ENCODE peak calls at places on chromosome 14, in five cellular contexts. H, S, M, Z and A are unnamed samples.

GRCh38 chr14:36503771-36504741 is 16.0 kb downstream of the NKX2-1 start:
- DNase-seq in H (peak), S (no peak), M (no peak), Z (no peak), A (peak)

GRCh38 chr14:20671597-20672283 is 12.6 kb upstream of the RNASE4 start:
- DNase-seq in H (no peak), S (no peak), M (no peak), Z (no peak), A (no peak)

GRCh38 chr14:20412876-20413784 is at the start of gene TEP1:
- DNase-seq in H (peak), S (peak), M (peak), Z (peak), A (peak)

GRCh38 chr14:63896278-63896720 is 43.5 kb downstream of the SYNE2 start:
- DNase-seq in H (peak), S (peak), M (no peak), Z (no peak), A (no peak)

GRCh38 chr14:105197274-105197673 is 16.2 kb upstream of the NUDT14 start:
- DNase-seq in H (no peak), S (no peak), M (no peak), Z (no peak), A (no peak)

GRCh38 chr14:63510538-63510937 is 32.6 kb downstream of the PPP2R5E start:
- DNase-seq in H (no peak), S (no peak), M (no peak), Z (no peak), A (no peak)

GRCh38 chr14:103568952-103569351 is 6.2 kb downstream of the COA8 start:
- DNase-seq in H (no peak), S (no peak), M (no peak), Z (no peak), A (no peak)

GRCh38 chr14:23881292-23881691 is 72.3 kb upstream of the DHRS4 start:
- DNase-seq in H (no peak), S (no peak), M (no peak), Z (no peak), A (no peak)

GRCh38 chr14:103151270-103151933 is 28.1 kb downstream of the TNFAIP2 start:
- DNase-seq in H (no peak), S (no peak), M (no peak), Z (no peak), A (no peak)

GRCh38 chr14:105072381-105072861 is 7.2 kb upstream of the GPR132 start:
- DNase-seq in H (no peak), S (no peak), M (no peak), Z (no peak), A (no peak)

GRCh38 chr14:60197629-60198318 is 32.6 kb upstream of the DHRS7 start:
- DNase-seq in H (no peak), S (no peak), M (no peak), Z (no peak), A (no peak)

GRCh38 chr14:60222820-60223219 is 26.2 kb upstream of the PPM1A start:
- DNase-seq in H (peak), S (no peak), M (no peak), Z (no peak), A (no peak)

GRCh38 chr14:33210304-33210703 is 271.6 kb downstream of the NPAS3 start:
- DNase-seq in H (no peak), S (no peak), M (no peak), Z (no peak), A (no peak)

GRCh38 chr14:60166144-60166543 is 946 bp upstream of the DHRS7 start:
- DNase-seq in H (no peak), S (no peak), M (no peak), Z (no peak), A (no peak)

GRCh38 chr14:32137313-32137712 is 60.2 kb downstream of the ARHGAP5 start:
- DNase-seq in H (no peak), S (no peak), M (no peak), Z (no peak), A (no peak)

GRCh38 chr14:63962896-63963295 is 110.1 kb downstream of the SYNE2 start:
- DNase-seq in H (peak), S (no peak), M (no peak), Z (no peak), A (no peak)

GRCh38 chr14:22107734-22108133 is 434.1 kb upstream of the OR4E1 start:
- DNase-seq in H (no peak), S (no peak), M (no peak), Z (no peak), A (no peak)

GRCh38 chr14:96192049-96192448 is 12.6 kb upstream of the BDKRB2 start:
- DNase-seq in H (no peak), S (no peak), M (no peak), Z (no peak), A (no peak)

GRCh38 chr14:69693823-69694729 is 72.9 kb upstream of the SRSF5 start:
- DNase-seq in H (no peak), S (no peak), M (no peak), Z (no peak), A (peak)

GRCh38 chr14:65238456-65238855 is 136.1 kb upstream of the MAX start:
- DNase-seq in H (no peak), S (peak), M (no peak), Z (no peak), A (no peak)

GRCh38 chr14:71574976-71575375 is 357.3 kb upstream of the RGS6 start:
- DNase-seq in H (no peak), S (peak), M (no peak), Z (no peak), A (no peak)

GRCh38 chr14:102207831-102208365 is 68.2 kb downstream of the WDR20 start:
- DNase-seq in H (no peak), S (no peak), M (no peak), Z (no peak), A (no peak)

GRCh38 chr14:25042362-25043299 is 7.3 kb downstream of the STXBP6 start:
- DNase-seq in H (peak), S (peak), M (no peak), Z (no peak), A (no peak)

GRCh38 chr14:61997146-61997545 is 234.9 kb downstream of the SNAPC1 start:
- DNase-seq in H (no peak), S (no peak), M (no peak), Z (no peak), A (no peak)

GRCh38 chr14:100134591-100134990 is 24.9 kb downstream of the DEGS2 start:
- DNase-seq in H (no peak), S (no peak), M (no peak), Z (no peak), A (no peak)

GRCh38 chr14:103001651-103002396 is 55.5 kb downstream of the CDC42BPB start:
- DNase-seq in H (no peak), S (no peak), M (no peak), Z (no peak), A (no peak)

GRCh38 chr14:77315115-77315944 is 5.4 kb downstream of the POMT2 start:
- DNase-seq in H (no peak), S (no peak), M (no peak), Z (no peak), A (no peak)

GRCh38 chr14:101707285-101707842 is 54.1 kb upstream of the PPP2R5C start:
- DNase-seq in H (peak), S (peak), M (no peak), Z (peak), A (peak)

GRCh38 chr14:74293621-74294020 is 9.1 kb downstream of the ABCD4 start:
- DNase-seq in H (no peak), S (no peak), M (no peak), Z (no peak), A (no peak)

GRCh38 chr14:99602054-99602787 is 1.8 kb downstream of the CCDC85C start:
- DNase-seq in H (peak), S (no peak), M (no peak), Z (no peak), A (no peak)

GRCh38 chr14:99436247-99437180 is 44.1 kb downstream of the SETD3 start:
- DNase-seq in H (no peak), S (no peak), M (no peak), Z (no peak), A (no peak)

GRCh38 chr14:58639842-58640484 is 2.2 kb downstream of the DACT1 start:
- DNase-seq in H (peak), S (peak), M (no peak), Z (no peak), A (peak)

GRCh38 chr14:104290756-104291122 is 152.4 kb downstream of the KIF26A start:
- DNase-seq in H (no peak), S (no peak), M (no peak), Z (no peak), A (no peak)

GRCh38 chr14:37187294-37187693 is 10.4 kb upstream of the MIPOL1 start:
- DNase-seq in H (no peak), S (no peak), M (no peak), Z (no peak), A (no peak)

GRCh38 chr14:57865450-57866198 is at the start of gene SLC35F4:
- DNase-seq in H (peak), S (no peak), M (no peak), Z (no peak), A (peak)

GRCh38 chr14:88798161-88798560 is 5.4 kb upstream of the EML5 start:
- DNase-seq in H (peak), S (no peak), M (no peak), Z (no peak), A (peak)

GRCh38 chr14:61196792-61197191 is 84.3 kb downstream of the TMEM30B start:
- DNase-seq in H (peak), S (peak), M (no peak), Z (no peak), A (no peak)

GRCh38 chr14:24236689-24237462 is 4.1 kb downstream of the GMPR2 start:
- DNase-seq in H (no peak), S (no peak), M (no peak), Z (no peak), A (no peak)